ENCODE peak calls at places on chromosome 15, in five cellular contexts. Q is AG09319, G is endothelial cell, M is HFFc6, E is keratinocyte. U is an unnamed sample.

GRCh38 chr15:69493406-69493805 is 40.8 kb downstream of the RPLP1 start:
- DNase-seq in Q (no peak), G (no peak), M (no peak), E (no peak), U (no peak)

GRCh38 chr15:63881431-63881830 is 47.7 kb upstream of the HERC1 start:
- DNase-seq in Q (no peak), G (no peak), M (no peak), E (no peak), U (no peak)

GRCh38 chr15:57526076-57526475 is 65.6 kb upstream of the MYZAP start:
- DNase-seq in Q (no peak), G (no peak), M (no peak), E (no peak), U (no peak)

GRCh38 chr15:57003418-57003817 is 85.0 kb downstream of the TCF12 start:
- DNase-seq in Q (peak), G (no peak), M (peak), E (no peak), U (no peak)

GRCh38 chr15:34808016-34808415 is 12.7 kb upstream of the ACTC1 start:
- DNase-seq in Q (no peak), G (no peak), M (no peak), E (no peak), U (no peak)

GRCh38 chr15:64779630-64780029 is 4.2 kb upstream of the RBPMS2 start:
- DNase-seq in Q (no peak), G (no peak), M (no peak), E (no peak), U (no peak)

GRCh38 chr15:22839046-22839705 is 710 bp downstream of the NIPA2 start:
- DNase-seq in Q (no peak), G (no peak), M (no peak), E (no peak), U (no peak)

GRCh38 chr15:70071799-70072198 is 25.9 kb downstream of the TLE3 start:
- DNase-seq in Q (no peak), G (no peak), M (no peak), E (no peak), U (no peak)

GRCh38 chr15:71357357-71357756 is 242.1 kb downstream of the THSD4 start:
- DNase-seq in Q (no peak), G (no peak), M (no peak), E (no peak), U (no peak)

GRCh38 chr15:87846746-87847145 is 409.8 kb downstream of the NTRK3 start:
- DNase-seq in Q (no peak), G (no peak), M (no peak), E (no peak), U (no peak)

GRCh38 chr15:25416693-25417092 is 22.1 kb downstream of the UBE3A start:
- DNase-seq in Q (no peak), G (no peak), M (no peak), E (no peak), U (peak)

GRCh38 chr15:59303641-59304433 is 68.8 kb downstream of the MYO1E start:
- DNase-seq in Q (no peak), G (no peak), M (peak), E (no peak), U (peak)

GRCh38 chr15:40536501-40536900 is 28.3 kb downstream of the CCDC32 start:
- DNase-seq in Q (no peak), G (no peak), M (peak), E (no peak), U (no peak)

GRCh38 chr15:40106203-40107161 is 2.2 kb downstream of the BMF start:
- DNase-seq in Q (no peak), G (peak), M (no peak), E (no peak), U (peak)

GRCh38 chr15:76342046-76342381 is 5.4 kb downstream of the ISL2 start:
- DNase-seq in Q (no peak), G (no peak), M (no peak), E (no peak), U (no peak)

GRCh38 chr15:90607361-90607760 is 77.6 kb downstream of the CRTC3 start:
- DNase-seq in Q (no peak), G (no peak), M (no peak), E (no peak), U (no peak)

GRCh38 chr15:63933522-63933921 is 99.8 kb upstream of the HERC1 start:
- DNase-seq in Q (no peak), G (no peak), M (no peak), E (no peak), U (peak)

GRCh38 chr15:78449220-78449999 is 11.4 kb downstream of the IREB2 start:
- DNase-seq in Q (no peak), G (no peak), M (no peak), E (no peak), U (no peak)
- TF ChIP-seq CTCF in Q (no peak), G (no peak), M (no peak), E (no peak), U (no peak)

DNA sequence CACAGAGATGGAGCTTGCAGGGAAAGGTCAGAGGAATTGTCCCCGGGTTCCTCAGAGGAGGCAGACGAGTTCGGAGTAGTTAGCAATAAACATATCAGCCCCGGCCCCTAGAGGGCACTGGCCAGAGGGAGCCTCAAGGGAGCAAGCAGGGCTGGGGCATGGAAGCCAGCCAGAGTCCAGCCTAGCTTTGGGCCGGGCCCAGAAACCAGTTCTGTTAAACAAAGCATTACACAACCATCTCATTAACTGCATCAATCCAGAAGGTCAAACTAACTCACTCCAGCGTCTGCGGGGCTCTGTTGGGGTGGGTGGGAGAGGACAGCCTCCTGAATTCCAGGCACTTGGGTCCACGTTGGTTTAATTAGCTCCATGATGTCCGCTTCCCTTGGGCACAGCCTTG is 41.0 kb upstream of the IREB2 start:
- DNase-seq in Q (peak), G (no peak), M (peak), E (no peak), U (no peak)
- TF ChIP-seq CTCF in Q (peak), G (no peak), M (peak), E (peak), U (peak)

DNA sequence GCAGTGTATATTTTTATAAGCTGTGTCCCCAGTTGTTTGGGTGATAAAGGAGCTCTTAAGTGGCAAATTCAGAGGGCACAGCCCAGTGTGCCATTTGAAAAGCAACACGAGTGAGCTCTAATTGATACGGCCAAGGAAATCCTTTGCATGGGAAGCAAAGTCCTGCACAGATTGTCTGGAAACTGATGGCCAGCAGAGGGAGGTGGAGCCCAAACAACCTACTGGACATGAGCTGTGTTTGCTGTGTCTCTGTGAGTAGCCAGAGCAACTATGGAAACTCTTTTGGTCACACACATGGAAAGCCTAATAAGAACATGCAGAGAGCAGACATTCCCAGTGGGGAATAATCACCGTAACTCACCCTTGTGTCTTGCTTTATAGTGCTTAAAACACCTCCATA is 24.4 kb downstream of the ONECUT1 start:
- DNase-seq in Q (no peak), G (peak), M (peak), E (no peak), U (no peak)
- TF ChIP-seq CTCF in Q (peak), G (peak), M (peak), E (peak), U (peak)

GRCh38 chr15:80787238-80787805 is 8.2 kb downstream of the CEMIP start:
- DNase-seq in Q (no peak), G (no peak), M (no peak), E (no peak), U (no peak)
- TF ChIP-seq CTCF in Q (peak), G (no peak), M (no peak), E (no peak), U (no peak)

DNA sequence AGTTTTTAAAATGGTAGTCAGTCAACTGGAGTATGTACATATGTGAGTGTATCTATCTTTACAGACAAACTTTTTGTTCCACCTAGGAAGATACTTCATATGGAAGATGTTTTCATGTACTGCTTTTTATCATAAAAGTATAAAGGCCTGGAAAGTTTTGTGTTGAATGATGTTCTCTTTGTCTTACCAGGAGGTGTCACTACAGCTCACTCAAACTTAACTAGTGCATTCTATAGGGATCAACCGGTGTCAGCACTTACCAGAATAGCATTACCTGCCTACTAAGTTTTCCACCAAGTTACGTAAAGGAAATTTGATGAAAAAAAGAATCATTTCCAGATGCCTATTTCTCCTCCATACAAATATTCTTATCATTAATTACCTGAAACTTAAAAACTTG is 522.6 kb upstream of the SEMA6D start:
- DNase-seq in Q (peak), G (no peak), M (peak), E (no peak), U (no peak)
- TF ChIP-seq CTCF in Q (peak), G (no peak), M (peak), E (no peak), U (peak)

DNA sequence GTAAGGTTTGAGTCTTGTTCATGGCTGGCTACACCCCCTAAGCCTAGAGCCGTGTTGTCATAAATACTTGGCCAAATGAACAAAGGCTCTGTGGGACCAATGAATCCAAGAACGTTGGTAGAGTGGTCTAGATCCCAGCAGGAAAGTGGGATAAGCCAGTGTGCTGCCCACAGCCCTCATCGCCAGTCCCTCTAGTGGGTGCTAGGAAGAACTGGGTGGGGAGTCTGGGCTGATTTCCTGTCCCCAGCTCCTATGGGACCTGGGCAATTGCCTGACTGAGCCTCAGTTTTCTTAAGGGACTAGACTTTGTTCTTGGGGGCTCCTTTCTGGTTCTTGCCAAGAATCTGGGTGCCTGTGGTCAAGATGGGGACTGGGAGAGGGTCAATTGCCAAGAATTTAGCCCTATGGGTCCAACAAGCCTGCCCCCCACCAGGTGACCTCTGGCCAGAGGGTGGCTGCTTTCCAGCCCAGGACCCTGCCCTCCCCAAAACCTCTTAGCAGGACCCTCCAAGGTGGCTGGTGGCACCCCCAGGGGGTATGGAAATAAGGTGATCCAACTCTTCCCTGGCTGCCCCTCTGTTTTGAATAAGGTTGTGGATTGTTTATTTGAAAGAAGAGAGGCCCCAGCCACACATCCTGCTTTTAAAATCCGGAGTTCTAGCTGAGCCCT is 42.7 kb downstream of the SMAD6 start:
- DNase-seq in Q (no peak), G (no peak), M (no peak), E (no peak), U (no peak)
- TF ChIP-seq CTCF in Q (no peak), G (no peak), M (no peak), E (no peak), U (no peak)

U was measured in PC-9.